ENCODE peak calls at places on chromosomes 5 and 9, in seven cellular contexts. O is GM10248, A is neural crest cell, I is lower leg skin, B is A549, W is IMR-90, F is breast epithelium. X is an unnamed sample.

GRCh38 chr9:136012651-136013050 is 51.5 kb upstream of the UBAC1 start:
- DNase-seq in O (no peak), A (no peak), I (no peak), B (no peak), W (peak; percentile 15), F (no peak), X (no peak)

GRCh38 chr9:116319480-116319879 is 165.9 kb downstream of the PAPPA start:
- DNase-seq in O (no peak), A (no peak), I (no peak), B (no peak), W (no peak), F (no peak), X (no peak)

GRCh38 chr5:140868721-140869554 is at the start of gene PCDHA11:
- DNase-seq in O (no peak), A (peak; percentile 18), I (no peak), B (peak; percentile 35), W (no peak), F (no peak), X (no peak)

GRCh38 chr5:35145671-35146317 is 84.5 kb downstream of the PRLR start:
- DNase-seq in O (no peak), A (no peak), I (no peak), B (no peak), W (peak; percentile 24), F (no peak), X (no peak)

GRCh38 chr5:7629559-7629958 is 221.4 kb downstream of the CFAP90 start:
- DNase-seq in O (no peak), A (no peak), I (no peak), B (no peak), W (no peak), F (no peak), X (no peak)

GRCh38 chr5:149205625-149206523 is 64.6 kb downstream of the ABLIM3 start:
- DNase-seq in O (no peak), A (no peak), I (no peak), B (no peak), W (peak; percentile 93), F (no peak), X (no peak)

GRCh38 chr9:135048046-135048757 is 39.3 kb upstream of the OLFM1 start:
- DNase-seq in O (no peak), A (no peak), I (peak; percentile 67), B (no peak), W (no peak), F (peak; percentile 34), X (no peak)

GRCh38 chr5:103624035-103624461 is 61.5 kb upstream of the NUDT12 start:
- DNase-seq in O (no peak), A (no peak), I (no peak), B (no peak), W (peak; percentile 78), F (no peak), X (no peak)

GRCh38 chr9:135163023-135163780 is 75.7 kb downstream of the OLFM1 start:
- DNase-seq in O (no peak), A (no peak), I (no peak), B (no peak), W (no peak), F (no peak), X (no peak)

GRCh38 chr5:73201547-73202513 is 28.8 kb downstream of the TMEM174 start:
- DNase-seq in O (peak; percentile 76), A (peak; percentile 80), I (peak; percentile 89), B (peak; percentile 92), W (peak; percentile 47), F (peak; percentile 74), X (peak; percentile 75)

GRCh38 chr9:21711504-21711903 is 90.9 kb upstream of the MTAP start:
- DNase-seq in O (no peak), A (peak; percentile 20), I (no peak), B (no peak), W (peak; percentile 54), F (no peak), X (no peak)

GRCh38 chr9:33517373-33517772 is 6.7 kb upstream of the ANKRD18B start:
- DNase-seq in O (peak; percentile 21), A (no peak), I (no peak), B (peak; percentile 40), W (peak; percentile 60), F (no peak), X (peak; percentile 48)

GRCh38 chr9:3181049-3181953 is 337.4 kb upstream of the PUM3 start:
- DNase-seq in O (peak; percentile 43), A (peak; percentile 26), I (no peak), B (peak; percentile 8), W (no peak), F (no peak), X (peak; percentile 35)

GRCh38 chr9:121703014-121703734 is 51.7 kb downstream of the DAB2IP start:
- DNase-seq in O (no peak), A (no peak), I (no peak), B (no peak), W (no peak), F (no peak), X (no peak)
- TF ChIP-seq CTCF in O (no peak), A (peak; percentile 32), I (no peak), B (peak; percentile 9), W (no peak), F (no peak), X (peak; percentile 11)

GRCh38 chr9:97895695-97896332 is 26.5 kb downstream of the TRMO start:
- DNase-seq in O (no peak), A (no peak), I (no peak), B (peak; percentile 32), W (peak; percentile 15), F (no peak), X (no peak)
- TF ChIP-seq CTCF in O (peak; percentile 8), A (no peak), I (no peak), B (no peak), W (peak; percentile 13), F (no peak), X (no peak)

GRCh38 chr9:127360829-127361228 is 36.1 kb upstream of the SLC2A8 start:
- DNase-seq in O (no peak), A (no peak), I (no peak), B (peak; percentile 40), W (peak; percentile 20), F (no peak), X (no peak)
- TF ChIP-seq CTCF in O (no peak), A (peak; percentile 23), I (no peak), B (peak; percentile 31), W (peak; percentile 37), F (no peak), X (no peak)

GRCh38 chr9:129332581-129332980 is 154.5 kb upstream of the IER5L start:
- DNase-seq in O (no peak), A (no peak), I (no peak), B (no peak), W (no peak), F (no peak), X (no peak)
- TF ChIP-seq CTCF in O (no peak), A (no peak), I (no peak), B (no peak), W (no peak), F (no peak), X (no peak)

GRCh38 chr5:113510836-113511451 is 2.5 kb upstream of the YTHDC2 start:
- DNase-seq in O (peak; percentile 29), A (no peak), I (no peak), B (no peak), W (peak; percentile 69), F (no peak), X (peak; percentile 32)
- TF ChIP-seq CTCF in O (peak; percentile 49), A (peak; percentile 65), I (no peak), B (peak; percentile 65), W (peak; percentile 75), F (no peak), X (no peak)

DNA sequence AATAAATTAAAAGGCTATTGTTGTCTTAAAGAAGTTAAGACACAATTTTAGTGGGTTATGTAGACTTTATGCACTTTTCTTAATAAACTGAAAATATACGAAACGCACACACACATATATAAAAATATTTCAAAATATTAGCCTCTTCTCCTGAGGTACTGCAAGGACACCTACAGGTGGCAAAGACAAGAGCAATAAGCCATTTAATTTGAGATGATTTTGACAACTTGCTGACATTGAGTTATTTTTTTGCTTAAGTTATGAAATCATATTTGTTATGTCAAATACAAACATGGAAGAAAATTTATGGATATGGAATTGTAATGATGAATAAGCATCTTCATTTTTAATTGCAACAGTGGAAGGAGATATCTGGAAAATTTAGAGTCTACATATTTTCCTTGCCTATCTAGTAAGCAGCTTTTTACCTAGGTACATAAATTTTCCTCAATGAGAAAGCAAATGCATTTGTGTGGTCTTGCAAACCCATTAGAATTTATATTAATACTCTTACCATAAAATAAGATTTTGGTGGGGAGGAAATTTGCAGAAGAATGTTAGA is 301.6 kb downstream of the ISL1 start:
- DNase-seq in O (no peak), A (no peak), I (no peak), B (no peak), W (no peak), F (no peak), X (no peak)
- TF ChIP-seq CTCF in O (no peak), A (no peak), I (no peak), B (no peak), W (no peak), F (no peak), X (no peak)

GRCh38 chr9:123109540-123110279 is 76.2 kb downstream of the GPR21 start:
- DNase-seq in O (no peak), A (no peak), I (no peak), B (no peak), W (no peak), F (no peak), X (no peak)

GRCh38 chr9:123105490-123105889 is 72.0 kb downstream of the GPR21 start:
- DNase-seq in O (no peak), A (no peak), I (no peak), B (no peak), W (no peak), F (no peak), X (no peak)

GRCh38 chr9:123108976-123109375 is 75.5 kb downstream of the GPR21 start:
- DNase-seq in O (no peak), A (no peak), I (no peak), B (no peak), W (no peak), F (no peak), X (no peak)

GRCh38 chr9:123104807-123105206 is 71.3 kb downstream of the GPR21 start:
- DNase-seq in O (no peak), A (no peak), I (no peak), B (no peak), W (no peak), F (no peak), X (no peak)

DNA sequence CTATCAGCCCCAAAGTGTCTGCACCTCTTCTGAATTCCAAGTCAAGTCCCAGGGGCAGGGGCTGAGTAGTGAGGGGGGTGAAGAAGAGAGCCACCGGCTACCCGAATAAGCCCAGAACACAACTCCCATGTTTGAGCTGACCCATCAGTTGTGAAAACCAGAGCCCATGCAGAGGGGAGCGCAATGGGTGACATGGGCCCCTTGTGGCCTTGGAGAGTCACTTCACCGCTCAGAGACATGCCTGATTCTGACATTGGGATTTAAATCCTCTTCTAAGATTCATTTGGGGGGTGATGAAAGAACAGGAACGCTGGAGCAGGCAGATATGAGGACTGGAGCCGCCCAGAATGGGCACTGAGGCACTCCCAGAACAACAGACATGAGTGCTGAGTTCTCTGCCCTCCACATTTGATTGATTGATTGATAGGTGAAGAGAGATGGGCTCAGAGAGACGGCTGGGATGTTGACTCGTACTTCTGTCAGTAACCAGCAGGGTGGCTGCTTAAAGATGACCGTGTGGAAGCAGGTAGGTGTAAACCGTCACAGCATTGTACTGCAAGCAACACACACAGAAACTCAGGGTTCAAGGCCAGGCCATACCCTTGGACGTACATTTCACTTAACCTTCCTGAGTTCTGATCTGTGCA is 74.3 kb downstream of the GPR21 start:
- DNase-seq in O (no peak), A (no peak), I (no peak), B (no peak), W (no peak), F (no peak), X (no peak)
- TF ChIP-seq CTCF in O (no peak), A (no peak), I (no peak), B (no peak), W (no peak), F (no peak), X (no peak)

X was measured in GM20000.